ENCODE peak calls at places on chromosomes 2 and 18, in four cellular contexts. T, B, S and A are unnamed samples.

GRCh38 chr2:8986327-8986976 is 17.0 kb downstream of the MBOAT2 start:
- DNase-seq in B (peak; percentile 31), T (no peak), S (peak; percentile 39), A (no peak)

GRCh38 chr2:170145191-170145590 is 32.8 kb upstream of the MYO3B start:
- DNase-seq in B (no peak), T (no peak), S (no peak), A (no peak)

GRCh38 chr2:177900091-177900490 is 172.5 kb downstream of the PDE11A start:
- DNase-seq in B (no peak), S (no peak), T (no peak), A (no peak)

GRCh38 chr18:10299686-10300085 is 154.7 kb upstream of the APCDD1 start:
- DNase-seq in B (no peak), T (no peak), S (no peak), A (no peak)

GRCh38 chr2:69660637-69661036 is 17.1 kb upstream of the AAK1 start:
- DNase-seq in S (no peak), B (no peak), T (no peak), A (no peak)

GRCh38 chr2:73085691-73086090 is 14.2 kb upstream of the SFXN5 start:
- DNase-seq in B (peak; percentile 91), S (no peak), T (peak; percentile 63), A (no peak)

GRCh38 chr2:148957023-148957422 is 81.5 kb upstream of the LYPD6B start:
- DNase-seq in B (no peak), T (no peak), S (no peak), A (no peak)

GRCh38 chr2:18829331-18829902 is 240.0 kb upstream of the NT5C1B start:
- DNase-seq in S (no peak), T (peak; percentile 59), B (no peak), A (no peak)

GRCh38 chr2:8568543-8569302 is 113.1 kb upstream of the ID2 start:
- DNase-seq in T (no peak), S (no peak), B (no peak), A (no peak)

GRCh38 chr2:43224571-43225092 is 1.8 kb downstream of the ZFP36L2 start:
- DNase-seq in B (peak; percentile 64), T (peak; percentile 17), S (no peak), A (no peak)

GRCh38 chr18:76875390-76876330 is 53.3 kb downstream of the ZNF236 start:
- DNase-seq in S (peak; percentile 54), B (peak; percentile 73), T (peak; percentile 43), A (no peak)

GRCh38 chr18:35513181-35513932 is 15.6 kb upstream of the INO80C start:
- DNase-seq in B (peak; percentile 43), S (no peak), T (peak; percentile 54), A (peak; percentile 60)

GRCh38 chr2:241558532-241559488 is at the start of gene BOK:
- DNase-seq in S (peak; percentile 61), B (peak; percentile 81), T (peak; percentile 72), A (no peak)

GRCh38 chr2:131520526-131520925 is 7.2 kb upstream of the CCDC74A start:
- DNase-seq in B (no peak), S (no peak), T (no peak), A (no peak)

GRCh38 chr2:121695179-121695451 is 41.6 kb downstream of the NIFK start:
- DNase-seq in S (no peak), B (no peak), T (no peak), A (no peak)

GRCh38 chr2:209600257-209601180 is 171.1 kb upstream of the UNC80 start:
- DNase-seq in B (peak; percentile 44), S (no peak), T (no peak), A (no peak)

GRCh38 chr2:39632871-39633270 is 32.8 kb upstream of the TMEM178A start:
- DNase-seq in B (peak; percentile 3), S (no peak), T (peak; percentile 84), A (peak; percentile 26)

GRCh38 chr18:70363861-70364260 is 75.0 kb downstream of the SOCS6 start:
- DNase-seq in B (no peak), T (peak; percentile 72), S (no peak), A (no peak)

GRCh38 chr18:63997041-63997440 is 27.2 kb downstream of the SERPINB8 start:
- DNase-seq in S (no peak), B (no peak), T (no peak), A (no peak)

GRCh38 chr2:233857511-233858118 is 3.3 kb upstream of the HJURP start:
- DNase-seq in T (no peak), S (no peak), B (peak; percentile 35), A (no peak)

GRCh38 chr2:107001081-107001480 is 115.1 kb upstream of the ST6GAL2 start:
- DNase-seq in B (no peak), T (no peak), S (no peak), A (no peak)

DNA sequence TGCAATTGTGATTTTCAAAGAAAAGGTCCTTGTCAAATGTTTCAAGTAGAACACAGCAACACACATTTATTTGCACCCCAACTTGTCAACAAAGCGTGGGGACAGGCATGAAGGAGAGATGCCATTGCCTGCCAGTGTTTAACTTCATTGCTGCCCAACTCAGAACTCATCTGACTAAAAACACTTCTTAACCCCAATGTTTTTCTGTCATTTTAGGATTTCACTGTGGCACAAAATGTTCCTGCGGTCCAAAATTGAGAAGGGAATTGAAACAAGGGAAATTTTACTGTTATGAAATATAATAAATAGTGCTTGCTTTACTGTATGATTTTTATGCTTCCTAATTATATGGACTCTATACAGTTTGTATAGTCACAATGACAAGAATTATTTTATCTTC is 45.7 kb downstream of the PMAIP1 start:
- DNase-seq in S (no peak), T (no peak), B (no peak), A (no peak)
- H3K4me3 ChIP-seq in S (no peak overlapping the region), T (no peak overlapping the region), B (no peak overlapping the region), A (no peak overlapping the region)

GRCh38 chr2:45000341-45000901 is 8.8 kb downstream of the SIX2 start:
- DNase-seq in S (no peak), B (peak; percentile 80), T (no peak), A (no peak)

GRCh38 chr2:45001629-45002385 is 7.4 kb downstream of the SIX2 start:
- DNase-seq in T (no peak), B (peak; percentile 33), S (no peak), A (no peak)

GRCh38 chr2:45002661-45003210 is 6.5 kb downstream of the SIX2 start:
- DNase-seq in T (no peak), S (no peak), B (no peak), A (no peak)

GRCh38 chr2:44999540-44999939 is 9.7 kb downstream of the SIX2 start:
- DNase-seq in T (no peak), B (no peak), S (no peak), A (no peak)

GRCh38 chr2:45000921-45001628 is 8.2 kb downstream of the SIX2 start:
- DNase-seq in T (no peak), B (peak; percentile 73), S (no peak), A (no peak)
- H3K4me3 ChIP-seq in T (no peak overlapping the region), B (peak overlapping the region; percentile 44), S (peak overlapping the region; percentile 4), A (peak overlapping the region; percentile 27)

GRCh38 chr2:80304522-80304878 is at the start of gene LRRTM1:
- DNase-seq in S (no peak), T (no peak), B (peak; percentile 70), A (no peak)

GRCh38 chr2:80303006-80303741 is 1.4 kb downstream of the LRRTM1 start:
- DNase-seq in S (no peak), T (no peak), B (peak; percentile 64), A (no peak)

GRCh38 chr2:80303825-80304521 is 579 bp downstream of the LRRTM1 start:
- DNase-seq in S (no peak), B (peak; percentile 79), T (no peak), A (no peak)

GRCh38 chr2:80302001-80302464 is 2.5 kb downstream of the LRRTM1 start:
- DNase-seq in S (no peak), T (no peak), B (no peak), A (no peak)

DNA sequence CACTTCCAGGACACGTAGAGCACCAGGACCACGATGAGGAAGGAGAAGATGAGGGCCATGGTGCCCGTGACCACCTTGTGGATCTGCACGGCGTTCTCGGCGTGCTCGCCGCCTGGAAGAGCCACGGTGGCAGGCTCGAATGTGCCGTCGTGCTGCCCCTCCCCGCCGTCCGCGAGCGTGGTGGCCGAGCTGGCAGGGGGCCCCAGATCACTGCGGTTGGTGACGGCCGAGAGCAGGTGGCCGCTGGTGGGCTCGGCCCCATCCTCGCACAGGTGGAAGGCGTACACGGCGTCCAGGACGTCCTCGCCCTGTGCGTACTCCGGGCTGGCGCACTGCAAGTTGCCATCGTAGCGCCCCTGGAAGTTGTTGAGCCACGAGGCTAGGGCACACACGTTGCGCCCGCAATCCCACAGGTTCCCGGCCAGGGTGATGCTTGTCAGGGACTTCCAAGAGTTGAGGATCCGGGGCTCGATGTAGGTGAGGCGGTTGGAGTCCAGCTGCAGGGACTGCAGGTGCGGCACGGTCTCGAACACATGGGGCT is 2.0 kb downstream of the LRRTM1 start:
- DNase-seq in T (no peak), B (no peak), S (no peak), A (no peak)
- H3K4me3 ChIP-seq in T (no peak overlapping the region), B (peak overlapping the region; percentile 71), S (peak overlapping the region; percentile 25), A (no peak overlapping the region)

DNA sequence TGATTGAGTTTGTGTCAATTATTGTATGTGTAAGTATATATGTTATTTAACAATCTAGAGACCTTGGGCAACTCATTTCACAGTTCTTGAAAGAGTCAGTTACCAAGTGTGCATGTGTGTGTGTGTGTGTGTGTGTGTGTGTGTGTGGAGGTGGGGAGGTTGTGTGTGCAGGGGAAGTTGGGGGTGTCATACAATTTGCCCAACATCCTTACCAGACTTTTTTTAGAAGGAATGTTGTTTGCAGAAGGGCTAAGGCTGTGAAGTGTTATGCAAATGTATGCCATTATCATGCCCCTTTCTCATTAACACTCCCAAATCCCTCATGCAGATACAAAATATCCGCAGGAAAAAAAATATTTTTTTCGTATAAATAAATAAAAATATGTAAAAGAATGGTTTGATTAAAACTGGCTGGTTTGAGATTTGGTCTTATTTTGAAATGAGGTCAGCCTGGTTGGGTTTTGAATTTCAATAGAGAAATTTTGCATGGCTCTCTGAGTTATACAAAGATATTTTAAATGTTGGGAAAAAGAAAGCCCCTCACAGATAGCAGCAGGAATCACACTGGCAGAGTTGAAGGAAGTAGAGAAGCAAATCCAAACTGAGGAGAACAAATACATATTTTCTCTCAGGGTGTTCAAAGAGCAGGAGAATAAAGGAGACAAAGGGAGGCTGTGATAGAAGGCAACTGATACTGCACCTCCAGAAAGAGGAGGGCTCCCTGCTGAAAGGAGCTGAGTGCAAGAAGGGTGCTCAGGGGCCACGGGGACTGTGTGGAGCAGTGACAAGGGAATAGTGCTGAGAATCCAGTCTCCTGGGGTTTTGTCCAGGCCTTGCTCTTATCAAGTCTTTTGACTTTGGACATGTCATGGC is 1365.5 kb upstream of the CELF4 start:
- DNase-seq in T (no peak), B (no peak), S (no peak), A (no peak)
- H3K4me3 ChIP-seq in T (no peak overlapping the region), B (no peak overlapping the region), S (no peak overlapping the region), A (no peak overlapping the region)

GRCh38 chr2:24009367-24009679 is 562 bp upstream of the MFSD2B start:
- DNase-seq in T (no peak), S (no peak), B (no peak), A (no peak)
- H3K4me3 ChIP-seq in T (no peak overlapping the region), S (no peak overlapping the region), B (peak overlapping the region; percentile 51), A (peak overlapping the region; percentile 43)

GRCh38 chr2:60355849-60356261 is 197.6 kb downstream of the BCL11A start:
- DNase-seq in S (no peak), T (no peak), B (no peak), A (no peak)

GRCh38 chr2:60356346-60356745 is 197.1 kb downstream of the BCL11A start:
- DNase-seq in B (no peak), T (no peak), S (no peak), A (no peak)

GRCh38 chr2:60361498-60361897 is 192.0 kb downstream of the BCL11A start:
- DNase-seq in S (no peak), B (no peak), T (no peak), A (no peak)

GRCh38 chr2:60359569-60359968 is 193.9 kb downstream of the BCL11A start:
- DNase-seq in B (no peak), T (no peak), S (no peak), A (no peak)

GRCh38 chr2:60358471-60358870 is 195.0 kb downstream of the BCL11A start:
- DNase-seq in S (no peak), T (no peak), B (no peak), A (no peak)
- H3K4me3 ChIP-seq in S (no peak overlapping the region), T (no peak overlapping the region), B (no peak overlapping the region), A (no peak overlapping the region)